ENCODE peak calls at places on chromosomes 7 and 10, in four cellular contexts. P is cardiac fibroblast, L is iris pigment epithelial cell, X is NCI-H460. H is an unnamed sample.
A peak's percentile ranks its signal among the peaks of the same experiment; 100 is the strongest.

GRCh38 chr10:34135515-34135914 is 679.6 kb downstream of the PARD3 start:
- DNase-seq in P (no peak), X (no peak), L (no peak), H (no peak)

GRCh38 chr7:142941541-142941940 is 2.3 kb downstream of the LLCFC1 start:
- DNase-seq in P (no peak), X (no peak), L (no peak), H (no peak)

GRCh38 chr10:24041030-24041429 is 167.9 kb upstream of the KIAA1217 start:
- DNase-seq in X (no peak), P (no peak), L (no peak), H (no peak)

GRCh38 chr7:150514748-150515222 is at the start of gene GIMAP7:
- DNase-seq in P (no peak), L (no peak), X (no peak), H (no peak)

GRCh38 chr10:373516-374309 is 238.5 kb downstream of the ZMYND11 start:
- DNase-seq in L (peak; percentile 81), X (no peak), P (peak; percentile 63), H (peak; percentile 49)

GRCh38 chr10:78566216-78567135 is 502.3 kb upstream of the ZMIZ1 start:
- DNase-seq in P (no peak), X (no peak), L (no peak), H (no peak)

GRCh38 chr7:80392229-80393169 is 119.4 kb downstream of the GNAT3 start:
- DNase-seq in P (peak; percentile 70), X (peak; percentile 34), L (peak; percentile 50), H (no peak)

GRCh38 chr7:70681847-70682350 is 450.0 kb upstream of the GALNT17 start:
- DNase-seq in L (no peak), X (no peak), P (no peak), H (no peak)

GRCh38 chr10:13969792-13970140 is 361.0 kb downstream of the FRMD4A start:
- DNase-seq in L (no peak), P (no peak), X (no peak), H (no peak)

GRCh38 chr7:45657890-45658715 is 83.9 kb downstream of the ADCY1 start:
- DNase-seq in P (no peak), L (no peak), X (no peak), H (peak; percentile 81)

GRCh38 chr10:8336629-8337331 is 282.3 kb downstream of the GATA3 start:
- DNase-seq in X (no peak), P (no peak), L (no peak), H (no peak)

H was measured in chondrocyte.